ENCODE peak calls at places on chromosomes 7 and 10, in seven cellular contexts. M, A, K, C, I, L and F are unnamed samples.

GRCh38 chr7:65216469-65216868 is 157.2 kb upstream of the ZNF92 start:
- DNase-seq in M (peak), A (peak), K (peak), C (peak), I (peak), L (peak), F (peak)

GRCh38 chr7:55128693-55129394 is 110.0 kb downstream of the EGFR start:
- DNase-seq in M (no peak), A (no peak), K (peak), C (peak), I (no peak), L (no peak), F (no peak)

GRCh38 chr10:28873540-28873939 is 196.2 kb downstream of the BAMBI start:
- DNase-seq in M (no peak), A (no peak), K (no peak), C (no peak), I (no peak), L (no peak), F (no peak)

GRCh38 chr10:688621-689426 is 644 bp downstream of the DIP2C start:
- DNase-seq in M (peak), A (peak), K (peak), C (peak), I (no peak), L (peak), F (peak)

GRCh38 chr10:127408733-127409132 is 140.4 kb upstream of the NPS start:
- DNase-seq in M (no peak), A (no peak), K (peak), C (no peak), I (no peak), L (no peak), F (no peak)

GRCh38 chr7:116706668-116707126 is 34.7 kb downstream of the MET start:
- DNase-seq in M (no peak), A (no peak), K (no peak), C (peak), I (no peak), L (no peak), F (peak)

GRCh38 chr10:121947931-121948330 is 20.1 kb upstream of the ATE1 start:
- DNase-seq in M (no peak), A (no peak), K (no peak), C (no peak), I (no peak), L (no peak), F (peak)

GRCh38 chr10:504131-504611 is 185.3 kb downstream of the DIP2C start:
- DNase-seq in M (no peak), A (no peak), K (no peak), C (no peak), I (no peak), L (no peak), F (no peak)

GRCh38 chr10:117627561-117627960 is 85.0 kb downstream of the EMX2 start:
- DNase-seq in M (peak), A (no peak), K (no peak), C (no peak), I (no peak), L (no peak), F (no peak)

GRCh38 chr7:16086743-16087142 is 334.6 kb downstream of the CRPPA start:
- DNase-seq in M (no peak), A (no peak), K (no peak), C (no peak), I (no peak), L (no peak), F (no peak)

GRCh38 chr10:79051766-79052165 is 17.0 kb upstream of the ZMIZ1 start:
- DNase-seq in M (no peak), A (no peak), K (no peak), C (no peak), I (no peak), L (no peak), F (no peak)

GRCh38 chr10:101250136-101250535 is 20.9 kb upstream of the LBX1 start:
- DNase-seq in M (no peak), A (no peak), K (no peak), C (no peak), I (no peak), L (peak), F (no peak)

GRCh38 chr7:12089951-12090756 is 120.9 kb upstream of the TMEM106B start:
- DNase-seq in M (no peak), A (no peak), K (no peak), C (no peak), I (no peak), L (no peak), F (no peak)

GRCh38 chr10:79183468-79183865 is 114.7 kb downstream of the ZMIZ1 start:
- DNase-seq in M (no peak), A (no peak), K (no peak), C (no peak), I (no peak), L (no peak), F (no peak)

GRCh38 chr10:131021967-131022366 is 289.6 kb downstream of the TCERG1L start:
- DNase-seq in M (no peak), A (no peak), K (no peak), C (no peak), I (no peak), L (no peak), F (no peak)

GRCh38 chr10:47021850-47022249 is 110.6 kb downstream of the PTPN20 start:
- DNase-seq in M (peak), A (no peak), K (no peak), C (no peak), I (no peak), L (no peak), F (no peak)

GRCh38 chr10:128721851-128722250 is 595.6 kb upstream of the MKI67 start:
- DNase-seq in M (no peak), A (no peak), K (no peak), C (no peak), I (no peak), L (no peak), F (peak)

GRCh38 chr7:47833211-47833610 is 115.1 kb downstream of the PKD1L1 start:
- DNase-seq in M (peak), A (no peak), K (no peak), C (no peak), I (no peak), L (no peak), F (no peak)

GRCh38 chr7:15558747-15559146 is 3.1 kb downstream of the AGMO start:
- DNase-seq in M (no peak), A (no peak), K (peak), C (no peak), I (no peak), L (no peak), F (peak)

GRCh38 chr10:135601-136464 is 578 bp downstream of the ZMYND11 start:
- DNase-seq in M (peak), A (peak), K (peak), C (peak), I (peak), L (peak), F (peak)

GRCh38 chr10:64506963-64507362 is 985.8 kb downstream of the REEP3 start:
- DNase-seq in M (no peak), A (no peak), K (no peak), C (no peak), I (peak), L (no peak), F (peak)

GRCh38 chr7:102042016-102042656 is 224.7 kb downstream of the CUX1 start:
- DNase-seq in M (no peak), A (no peak), K (peak), C (peak), I (no peak), L (peak), F (no peak)

GRCh38 chr10:77392851-77393250 is 244.8 kb downstream of the KCNMA1 start:
- DNase-seq in M (no peak), A (no peak), K (peak), C (peak), I (no peak), L (no peak), F (no peak)

GRCh38 chr10:83089335-83089734 is 1050.0 kb upstream of the GHITM start:
- DNase-seq in M (no peak), A (no peak), K (no peak), C (no peak), I (no peak), L (no peak), F (no peak)

GRCh38 chr7:116710764-116711452 is 38.9 kb downstream of the MET start:
- DNase-seq in M (no peak), A (no peak), K (no peak), C (no peak), I (no peak), L (no peak), F (no peak)

GRCh38 chr10:4004144-4004543 is 219.1 kb upstream of the KLF6 start:
- DNase-seq in M (no peak), A (no peak), K (no peak), C (no peak), I (no peak), L (no peak), F (peak)

GRCh38 chr7:8190121-8190895 is 71.7 kb downstream of the ICA1 start:
- DNase-seq in M (no peak), A (peak), K (peak), C (peak), I (no peak), L (peak), F (peak)

GRCh38 chr10:33209777-33210176 is 124.7 kb downstream of the NRP1 start:
- DNase-seq in M (no peak), A (no peak), K (no peak), C (no peak), I (no peak), L (no peak), F (no peak)

GRCh38 chr10:77409697-77410471 is 227.7 kb downstream of the KCNMA1 start:
- DNase-seq in M (no peak), A (no peak), K (no peak), C (no peak), I (no peak), L (no peak), F (no peak)

GRCh38 chr10:83433705-83434104 is 705.6 kb upstream of the GHITM start:
- DNase-seq in M (no peak), A (no peak), K (no peak), C (no peak), I (no peak), L (no peak), F (peak)

GRCh38 chr10:44293306-44293778 is 91.6 kb downstream of the CXCL12 start:
- DNase-seq in M (peak), A (no peak), K (no peak), C (peak), I (no peak), L (no peak), F (no peak)

GRCh38 chr10:78338717-78339116 is 305.1 kb downstream of the RPS24 start:
- DNase-seq in M (no peak), A (no peak), K (no peak), C (no peak), I (no peak), L (no peak), F (no peak)

GRCh38 chr7:158761945-158762344 is 57.3 kb upstream of the NCAPG2 start:
- DNase-seq in M (peak), A (no peak), K (no peak), C (no peak), I (no peak), L (no peak), F (peak)

DNA sequence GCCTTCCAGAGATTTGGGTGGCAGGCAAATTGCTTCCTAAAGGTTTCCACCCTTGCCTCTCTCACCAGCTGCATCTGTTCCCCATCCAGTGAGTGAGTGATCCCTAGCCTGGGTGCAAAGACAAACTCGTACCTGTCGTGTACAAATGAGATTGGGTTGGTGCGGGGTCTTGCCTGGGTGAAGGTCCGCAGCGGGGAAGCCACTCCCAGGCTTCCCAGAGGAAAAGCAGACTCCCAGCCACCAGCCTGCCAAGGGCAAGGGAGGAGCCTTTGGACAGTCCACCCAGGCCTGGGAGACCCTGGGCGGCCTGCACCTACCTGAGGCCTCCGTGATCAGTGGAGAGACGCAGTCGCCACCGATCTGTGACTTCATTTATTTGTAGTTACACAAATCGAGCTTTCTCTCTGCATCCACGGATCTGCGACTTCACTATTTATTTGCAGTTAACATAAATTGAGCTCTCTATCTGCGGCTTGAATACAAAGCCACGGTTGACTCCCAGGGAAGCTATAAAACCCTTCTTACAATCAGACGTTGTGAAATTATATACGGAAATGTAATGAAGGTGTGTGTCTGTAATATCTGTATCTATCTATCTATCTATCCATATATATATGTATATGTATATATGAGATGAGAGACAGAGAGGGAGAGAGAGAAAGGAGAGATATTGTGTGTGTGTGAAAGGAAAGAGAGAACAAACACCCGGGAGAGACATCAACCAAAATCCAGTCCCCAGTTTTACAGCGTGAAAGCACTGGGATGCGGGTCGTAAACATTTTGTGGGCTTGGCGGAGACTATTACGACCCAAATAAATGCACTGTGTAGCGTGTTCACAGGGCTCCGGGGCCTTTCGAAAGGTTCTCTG is 3.0 kb upstream of the HOXA7 start:
- DNase-seq in M (peak), A (no peak), K (no peak), C (no peak), I (peak), L (no peak), F (no peak)
- H2BK5ac ChIP-seq in M (no peak), A (no peak), K (no peak), C (no peak), I (no peak), L (no peak), F (no peak)

DNA sequence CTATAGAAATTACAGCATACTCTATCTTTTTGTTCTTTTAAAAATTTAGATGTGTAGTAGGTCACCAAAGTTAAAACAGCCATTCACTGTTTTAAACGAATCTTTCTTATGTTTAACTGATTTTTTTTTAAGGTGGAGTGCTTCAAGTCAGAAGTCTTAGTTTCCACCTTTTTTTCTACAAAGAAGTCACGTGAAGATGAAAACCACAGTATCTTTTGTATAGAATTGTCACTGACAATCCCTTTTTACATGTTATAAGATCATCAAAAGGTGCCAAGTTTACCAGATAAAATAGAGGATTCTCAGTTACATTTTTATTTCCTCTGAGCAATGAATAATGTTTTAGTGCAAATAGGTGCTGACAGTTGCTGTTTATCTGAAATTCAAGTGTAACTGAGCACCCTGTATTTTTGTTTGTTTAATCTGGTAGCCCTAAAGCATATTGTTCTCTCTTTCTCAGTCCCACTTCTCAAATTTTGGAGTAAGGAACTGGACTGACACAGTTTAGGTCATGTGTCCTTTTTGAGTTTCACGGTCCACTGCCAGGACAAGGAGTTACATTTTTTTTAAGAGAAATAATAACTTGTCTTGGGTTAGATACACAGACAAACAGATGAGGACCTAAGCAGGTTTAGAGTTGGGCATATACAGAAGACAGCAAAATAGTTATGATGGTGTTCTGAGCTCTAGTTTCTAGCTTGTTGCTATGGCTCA is 233.2 kb upstream of the MBL2 start:
- DNase-seq in M (no peak), A (no peak), K (no peak), C (no peak), I (no peak), L (no peak), F (no peak)
- H2BK5ac ChIP-seq in M (no peak), A (no peak), K (no peak), C (no peak), I (no peak), L (no peak), F (no peak)

GRCh38 chr10:74956555-74957111 is 130.2 kb downstream of the KAT6B start:
- DNase-seq in M (no peak), A (no peak), K (no peak), C (no peak), I (no peak), L (peak), F (no peak)
- H2BK5ac ChIP-seq in M (no peak), A (no peak), K (no peak), C (no peak), I (no peak), L (no peak), F (no peak)

GRCh38 chr10:81472927-81473470 is 402.0 kb upstream of the NRG3 start:
- DNase-seq in M (no peak), A (no peak), K (no peak), C (no peak), I (peak), L (no peak), F (no peak)
- H2BK5ac ChIP-seq in M (no peak), A (peak), K (no peak), C (no peak), I (no peak), L (no peak), F (no peak)

GRCh38 chr10:110977662-110978061 is 58.3 kb downstream of the SHOC2 start:
- DNase-seq in M (no peak), A (no peak), K (peak), C (peak), I (no peak), L (no peak), F (peak)

GRCh38 chr10:110973400-110973799 is 54.0 kb downstream of the SHOC2 start:
- DNase-seq in M (no peak), A (no peak), K (no peak), C (no peak), I (no peak), L (no peak), F (no peak)

GRCh38 chr10:110978204-110978603 is 58.8 kb downstream of the SHOC2 start:
- DNase-seq in M (no peak), A (no peak), K (peak), C (peak), I (no peak), L (peak), F (peak)

GRCh38 chr10:110979611-110980010 is 60.2 kb downstream of the SHOC2 start:
- DNase-seq in M (no peak), A (no peak), K (no peak), C (no peak), I (no peak), L (peak), F (no peak)

GRCh38 chr10:110976577-110976976 is 57.2 kb downstream of the SHOC2 start:
- DNase-seq in M (no peak), A (no peak), K (no peak), C (no peak), I (no peak), L (no peak), F (no peak)
- H2BK5ac ChIP-seq in M (no peak), A (no peak), K (no peak), C (no peak), I (no peak), L (no peak), F (no peak)

DNA sequence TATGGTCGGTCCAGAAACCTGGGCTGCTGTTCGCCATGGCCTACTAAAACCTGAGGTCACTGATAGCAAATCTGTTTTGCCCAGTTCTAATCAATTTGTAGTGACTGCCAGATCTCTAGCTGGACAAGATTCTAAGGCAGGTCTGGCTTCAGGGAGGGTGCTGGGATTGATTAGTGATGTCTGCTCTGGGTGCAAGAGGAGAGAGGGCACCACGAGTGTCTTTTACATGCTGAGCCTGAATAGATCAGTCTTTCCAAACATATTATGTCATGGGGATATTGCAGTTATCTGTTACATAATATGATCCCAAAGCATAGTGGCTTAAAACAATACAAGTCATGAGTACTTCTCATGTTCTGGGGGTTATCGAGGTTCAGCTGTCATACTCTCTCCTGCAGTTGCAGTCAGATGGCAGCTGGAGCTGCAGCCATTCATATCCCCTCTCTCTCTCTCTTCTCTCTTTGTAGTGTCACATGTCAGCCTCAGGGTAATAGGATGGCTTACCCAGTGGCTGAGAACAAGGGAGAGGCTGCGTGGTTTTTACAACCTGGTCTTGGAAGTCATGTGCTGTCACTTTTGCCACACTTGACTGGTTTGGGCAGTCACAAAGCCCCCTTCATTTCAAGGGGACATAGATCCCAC is 26.0 kb downstream of the SLC29A3 start:
- DNase-seq in M (no peak), A (no peak), K (no peak), C (no peak), I (no peak), L (peak), F (no peak)
- H2BK5ac ChIP-seq in M (peak), A (no peak), K (no peak), C (no peak), I (no peak), L (no peak), F (no peak)